ENCODE peak calls at places on chromosomes 7 and 10, in ten cellular contexts. X is M059J, Q is AG09319, D is midbrain, N is right lobe of liver, P is posterior vena cava, O is T-helper 9 cell, T is fibroblast of villous mesenchyme, R is NB4, H is H54. J is an unnamed sample.
A peak's percentile ranks its signal among the peaks of the same experiment; 100 is the strongest.

GRCh38 chr7:259751-260405 is 30.1 kb upstream of the FOXL3 start:
- DNase-seq in D (no peak), P (peak; percentile 78), H (no peak), X (no peak), R (no peak), N (peak; percentile 56), O (no peak), Q (no peak), T (no peak), J (no peak)

GRCh38 chr10:103646304-103646703 is 152.8 kb downstream of the NEURL1 start:
- DNase-seq in X (no peak), R (peak; percentile 29), P (no peak), Q (no peak), O (no peak), N (no peak), H (no peak), T (no peak), D (no peak), J (no peak)

GRCh38 chr7:132251327-132251659 is 325.0 kb downstream of the PLXNA4 start:
- DNase-seq in T (no peak), H (no peak), Q (no peak), O (no peak), P (no peak), X (peak; percentile 31), D (peak; percentile 84), R (no peak), N (no peak), J (peak; percentile 30)

GRCh38 chr10:124724279-124725027 is 19.7 kb downstream of the FAM53B start:
- DNase-seq in Q (no peak), P (peak; percentile 62), T (no peak), D (peak; percentile 93), O (no peak), X (no peak), R (no peak), N (peak; percentile 44), H (no peak), J (no peak)

GRCh38 chr10:108970016-108970415 is 953.3 kb downstream of the XPNPEP1 start:
- DNase-seq in X (peak; percentile 25), Q (no peak), T (peak; percentile 44), P (no peak), D (no peak), H (no peak), O (no peak), N (no peak), R (peak; percentile 49), J (peak; percentile 30)

GRCh38 chr10:92240289-92241157 is 50.4 kb downstream of the CPEB3 start:
- DNase-seq in D (peak; percentile 87), T (peak; percentile 74), X (peak; percentile 77), N (peak; percentile 67), R (peak; percentile 93), H (peak; percentile 72), P (no peak), Q (no peak), O (peak; percentile 3), J (peak; percentile 75)

GRCh38 chr10:106780593-106781088 is 383.9 kb downstream of the SORCS1 start:
- DNase-seq in X (no peak), P (no peak), H (no peak), R (no peak), O (no peak), N (no peak), D (no peak), Q (no peak), T (no peak), J (no peak)

GRCh38 chr10:29692121-29692539 is 57.4 kb upstream of the SVIL start:
- DNase-seq in H (peak; percentile 36), D (no peak), O (no peak), P (no peak), T (no peak), N (no peak), Q (no peak), R (no peak), X (peak; percentile 48), J (no peak)

GRCh38 chr10:61918989-61919388 is 17.5 kb downstream of the ARID5B start:
- DNase-seq in H (no peak), Q (no peak), X (no peak), D (no peak), R (no peak), T (no peak), P (no peak), N (no peak), O (no peak), J (no peak)

GRCh38 chr7:72183835-72184234 is 228.3 kb downstream of the CALN1 start:
- DNase-seq in O (no peak), Q (no peak), D (no peak), R (peak; percentile 57), N (no peak), T (no peak), X (peak; percentile 17), H (no peak), P (no peak), J (no peak)

GRCh38 chr7:138032186-138032585 is 30.3 kb upstream of the CREB3L2 start:
- DNase-seq in P (no peak), N (no peak), Q (no peak), T (no peak), H (no peak), R (no peak), D (no peak), X (peak; percentile 21), O (no peak), J (no peak)

GRCh38 chr10:71740069-71740468 is 20.5 kb upstream of the C10orf105 start:
- DNase-seq in D (no peak), P (peak; percentile 87), O (no peak), X (peak; percentile 73), N (peak; percentile 54), Q (peak; percentile 56), T (peak; percentile 74), R (no peak), H (peak; percentile 70), J (peak; percentile 95)

GRCh38 chr7:156475666-156476065 is 164.9 kb upstream of the RNF32 start:
- DNase-seq in Q (peak; percentile 3), R (peak; percentile 42), X (peak; percentile 81), H (peak; percentile 42), O (no peak), T (peak; percentile 33), N (no peak), P (peak; percentile 80), D (no peak), J (peak; percentile 83)

GRCh38 chr10:4051011-4051407 is 266.0 kb upstream of the KLF6 start:
- DNase-seq in Q (no peak), D (no peak), H (peak; percentile 12), T (peak; percentile 76), X (no peak), O (no peak), P (no peak), N (no peak), R (peak; percentile 37), J (no peak)

GRCh38 chr7:38584443-38585210 is 46.5 kb downstream of the AMPH start:
- DNase-seq in X (peak; percentile 89), D (no peak), O (no peak), R (no peak), H (peak; percentile 49), T (no peak), P (no peak), N (no peak), Q (no peak), J (peak; percentile 76)

GRCh38 chr10:103678104-103678526 is 177.3 kb downstream of the SH3PXD2A start:
- DNase-seq in R (peak; percentile 49), D (peak; percentile 82), O (peak; percentile 85), X (no peak), H (no peak), N (peak; percentile 62), Q (peak; percentile 98), P (peak; percentile 96), T (peak; percentile 100), J (no peak)

GRCh38 chr10:32237644-32238345 is 109.2 kb downstream of the EPC1 start:
- DNase-seq in O (no peak), D (no peak), P (no peak), R (no peak), T (no peak), X (peak; percentile 63), H (no peak), Q (peak; percentile 35), N (no peak), J (peak; percentile 48)

GRCh38 chr7:22651534-22652243 is 75.3 kb upstream of the IL6 start:
- DNase-seq in R (no peak), X (peak; percentile 99), N (no peak), Q (no peak), T (no peak), O (no peak), P (no peak), H (peak; percentile 62), D (no peak), J (peak; percentile 58)

GRCh38 chr10:3046210-3046779 is 21.1 kb upstream of the PFKP start:
- DNase-seq in N (no peak), D (no peak), O (no peak), T (no peak), R (no peak), Q (no peak), X (no peak), H (no peak), P (no peak), J (no peak)

GRCh38 chr7:48097511-48098231 is 8.6 kb downstream of the UPP1 start:
- DNase-seq in P (no peak), H (no peak), D (no peak), T (no peak), R (no peak), X (no peak), Q (no peak), N (no peak), O (no peak), J (no peak)

GRCh38 chr7:36132025-36132424 is 21.0 kb upstream of the EEPD1 start:
- DNase-seq in T (no peak), R (peak; percentile 39), X (no peak), O (no peak), P (no peak), D (no peak), H (no peak), N (no peak), Q (no peak), J (no peak)

GRCh38 chr10:125355657-125356056 is 195.3 kb upstream of the CTBP2 start:
- DNase-seq in P (no peak), H (no peak), T (no peak), R (no peak), Q (no peak), N (no peak), D (no peak), X (no peak), O (no peak), J (no peak)

GRCh38 chr7:157548691-157549265 is 212.0 kb downstream of the DNAJB6 start:
- DNase-seq in R (no peak), T (no peak), P (peak; percentile 72), X (no peak), H (no peak), Q (no peak), O (no peak), D (no peak), N (no peak), J (no peak)

GRCh38 chr7:2821161-2821841 is 22.8 kb downstream of the GNA12 start:
- DNase-seq in O (no peak), P (no peak), N (no peak), Q (no peak), D (no peak), H (peak; percentile 58), R (peak; percentile 31), X (peak; percentile 95), T (peak; percentile 84), J (peak; percentile 85)

GRCh38 chr10:3698312-3698711 is 86.7 kb downstream of the KLF6 start:
- DNase-seq in Q (no peak), X (no peak), H (no peak), R (no peak), N (no peak), P (no peak), D (no peak), O (no peak), T (no peak), J (no peak)

GRCh38 chr7:28725911-28726310 is 232.2 kb downstream of the TRIL start:
- DNase-seq in H (no peak), N (no peak), P (no peak), O (no peak), D (no peak), T (no peak), X (peak; percentile 50), R (no peak), Q (no peak), J (no peak)

GRCh38 chr7:8594115-8594514 is 160.7 kb downstream of the NXPH1 start:
- DNase-seq in R (no peak), P (no peak), N (no peak), X (no peak), T (no peak), O (no peak), Q (no peak), H (no peak), D (no peak), J (no peak)

GRCh38 chr7:111756687-111757178 is 194.4 kb upstream of the IMMP2L start:
- DNase-seq in H (peak; percentile 25), P (peak; percentile 91), Q (peak; percentile 22), X (no peak), O (no peak), N (no peak), T (peak; percentile 62), D (peak; percentile 89), R (peak; percentile 84), J (no peak)

J was measured in MCF 10A.